ENCODE peak calls at places on chromosomes 1 and 21, in four cellular contexts. S is GM10248, C is neural crest cell, H is H9. B is an unnamed sample.

GRCh38 chr21:31142600-31142999 is 104.3 kb upstream of the KRTAP19-8 start:
- DNase-seq in S (no peak), C (no peak), H (no peak), B (no peak)

GRCh38 chr1:194300340-194300739 is 1113.9 kb upstream of the B3GALT2 start:
- DNase-seq in S (no peak), C (no peak), H (no peak), B (no peak)

GRCh38 chr21:36751383-36751782 is 52.5 kb downstream of the SIM2 start:
- DNase-seq in S (no peak), C (no peak), H (no peak), B (no peak)

GRCh38 chr1:115089443-115090340 is at the start of gene TSPAN2:
- DNase-seq in S (no peak), C (peak; percentile 29), H (peak; percentile 96), B (peak; percentile 63)

GRCh38 chr1:241950390-241950789 is 7.2 kb upstream of the BECN2 start:
- DNase-seq in S (no peak), C (no peak), H (no peak), B (no peak)

GRCh38 chr1:206700445-206701036 is 15.8 kb downstream of the MAPKAPK2 start:
- DNase-seq in S (no peak), C (no peak), H (no peak), B (no peak)

GRCh38 chr1:115706009-115706362 is 62.5 kb downstream of the CASQ2 start:
- DNase-seq in S (no peak), C (no peak), H (no peak), B (no peak)

GRCh38 chr1:151612506-151613274 is 840 bp downstream of the SNX27 start:
- DNase-seq in S (peak; percentile 54), C (peak; percentile 30), H (peak; percentile 46), B (peak; percentile 53)

GRCh38 chr1:51414811-51415210 is 84.4 kb upstream of the TTC39A start:
- DNase-seq in S (no peak), C (no peak), H (no peak), B (no peak)

GRCh38 chr1:35931424-35932157 is 686 bp downstream of the AGO3 start:
- DNase-seq in S (no peak), C (peak; percentile 8), H (no peak), B (peak; percentile 24)

GRCh38 chr1:146016891-146017290 is 4.6 kb downstream of the HJV start:
- DNase-seq in S (no peak), C (no peak), H (no peak), B (no peak)

GRCh38 chr21:44423312-44423821 is 31.9 kb upstream of the LRRC3 start:
- DNase-seq in S (no peak), C (no peak), H (peak; percentile 25), B (no peak)

GRCh38 chr1:192805832-192806323 is 3.0 kb upstream of the RGS2 start:
- DNase-seq in S (peak; percentile 59), C (no peak), H (no peak), B (peak; percentile 64)

GRCh38 chr1:178684542-178685000 is 40.5 kb upstream of the RALGPS2 start:
- DNase-seq in S (peak; percentile 24), C (no peak), H (no peak), B (peak; percentile 30)

GRCh38 chr1:177426533-177426932 is 255.8 kb downstream of the BRINP2 start:
- DNase-seq in S (no peak), C (no peak), H (no peak), B (no peak)

GRCh38 chr1:48093147-48093546 is 96.0 kb upstream of the TRABD2B start:
- DNase-seq in S (no peak), C (no peak), H (peak; percentile 5), B (no peak)

GRCh38 chr21:37006521-37007291 is at the start of gene RIPPLY3:
- DNase-seq in S (peak; percentile 45), C (peak; percentile 23), H (peak; percentile 56), B (peak; percentile 54)

GRCh38 chr1:235739124-235739523 is 89.5 kb upstream of the GNG4 start:
- DNase-seq in S (no peak), C (no peak), H (no peak), B (no peak)

GRCh38 chr1:86596253-86596652 is 49.4 kb downstream of the CLCA4 start:
- DNase-seq in S (no peak), C (no peak), H (no peak), B (no peak)

GRCh38 chr1:39142394-39143060 is 62.0 kb upstream of the MACF1 start:
- DNase-seq in S (no peak), C (no peak), H (peak; percentile 80), B (no peak)

GRCh38 chr1:51063121-51063520 is 38.9 kb upstream of the C1orf185 start:
- DNase-seq in S (no peak), C (no peak), H (no peak), B (no peak)

GRCh38 chr1:31621498-31621820 is 4.0 kb downstream of the HCRTR1 start:
- DNase-seq in S (no peak), C (no peak), H (no peak), B (no peak)

GRCh38 chr1:235326719-235327558 is 1.0 kb downstream of the ARID4B start:
- DNase-seq in S (peak; percentile 42), C (peak; percentile 20), H (peak; percentile 41), B (peak; percentile 48)

GRCh38 chr1:246428542-246429308 is 78.4 kb downstream of the SMYD3 start:
- DNase-seq in S (no peak), C (no peak), H (peak; percentile 43), B (no peak)

GRCh38 chr21:39633043-39633442 is 20.3 kb downstream of the B3GALT5 start:
- DNase-seq in S (no peak), C (no peak), H (no peak), B (no peak)

GRCh38 chr1:3673381-3674099 is 21.2 kb downstream of the TP73 start:
- DNase-seq in S (peak; percentile 50), C (no peak), H (no peak), B (peak; percentile 61)

GRCh38 chr1:38009841-38010180 is 2.7 kb upstream of the UTP11 start:
- DNase-seq in S (no peak), C (no peak), H (no peak), B (no peak)

GRCh38 chr1:59029768-59030167 is 245.9 kb upstream of the JUN start:
- DNase-seq in S (no peak), C (no peak), H (no peak), B (no peak)

GRCh38 chr1:234564035-234565029 is 45.6 kb downstream of the IRF2BP2 start:
- DNase-seq in S (no peak), C (no peak), H (no peak), B (no peak)

GRCh38 chr1:158115126-158115525 is 65.6 kb upstream of the CD1D start:
- DNase-seq in S (peak; percentile 67), C (no peak), H (no peak), B (peak; percentile 67)

GRCh38 chr1:111197598-111198289 is 2.7 kb downstream of the DENND2D start:
- DNase-seq in S (no peak), C (no peak), H (peak; percentile 85), B (peak; percentile 58)

GRCh38 chr1:246827396-246827795 is 103.2 kb downstream of the SCCPDH start:
- DNase-seq in S (no peak), C (no peak), H (no peak), B (no peak)

GRCh38 chr1:225835752-225836151 is 25.8 kb downstream of the EPHX1 start:
- DNase-seq in S (no peak), C (no peak), H (no peak), B (no peak)

GRCh38 chr1:78340006-78340405 is 150.8 kb upstream of the PTGFR start:
- DNase-seq in S (no peak), C (no peak), H (no peak), B (no peak)

GRCh38 chr21:42671778-42672593 is 18.6 kb downstream of the PDE9A start:
- DNase-seq in S (no peak), C (no peak), H (no peak), B (no peak)

DNA sequence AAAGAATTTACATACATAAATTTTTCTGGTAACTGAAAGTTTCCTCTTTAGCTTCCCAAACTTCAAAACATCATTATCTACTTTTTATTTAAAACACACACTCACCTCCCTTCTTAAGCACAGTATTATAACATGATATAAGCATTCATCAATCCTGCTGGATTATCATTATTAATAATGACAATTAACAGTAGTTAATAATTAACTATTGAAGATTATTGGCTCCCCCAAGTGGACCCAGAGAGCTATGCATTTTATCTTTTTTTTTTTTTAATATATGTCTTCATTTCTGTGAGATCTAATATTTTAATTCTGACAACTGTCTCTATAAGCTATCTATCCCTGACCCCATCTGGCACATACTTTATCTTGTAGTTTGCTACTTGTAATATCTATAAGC is 252.1 kb upstream of the CACYBP start:
- DNase-seq in S (no peak), C (no peak), H (no peak), B (no peak)
- TF ChIP-seq CTCF in S (no peak), C (peak; percentile 35), H (no peak), B (peak; percentile 4)

GRCh38 chr1:170044187-170044586 is 30.3 kb downstream of the KIFAP3 start:
- DNase-seq in S (no peak), C (no peak), H (no peak), B (no peak)

GRCh38 chr1:170041423-170042207 is 32.9 kb downstream of the KIFAP3 start:
- DNase-seq in S (no peak), C (no peak), H (no peak), B (no peak)
- TF ChIP-seq CTCF in S (no peak), C (no peak), H (no peak), B (no peak)

GRCh38 chr1:32825181-32825580 is 7.7 kb downstream of the S100PBP start:
- DNase-seq in S (no peak), C (no peak), H (no peak), B (no peak)

GRCh38 chr1:32831878-32832277 is 14.4 kb downstream of the S100PBP start:
- DNase-seq in S (no peak), C (no peak), H (no peak), B (no peak)

GRCh38 chr1:32830092-32830852 is 12.8 kb downstream of the S100PBP start:
- DNase-seq in S (no peak), C (no peak), H (no peak), B (no peak)

DNA sequence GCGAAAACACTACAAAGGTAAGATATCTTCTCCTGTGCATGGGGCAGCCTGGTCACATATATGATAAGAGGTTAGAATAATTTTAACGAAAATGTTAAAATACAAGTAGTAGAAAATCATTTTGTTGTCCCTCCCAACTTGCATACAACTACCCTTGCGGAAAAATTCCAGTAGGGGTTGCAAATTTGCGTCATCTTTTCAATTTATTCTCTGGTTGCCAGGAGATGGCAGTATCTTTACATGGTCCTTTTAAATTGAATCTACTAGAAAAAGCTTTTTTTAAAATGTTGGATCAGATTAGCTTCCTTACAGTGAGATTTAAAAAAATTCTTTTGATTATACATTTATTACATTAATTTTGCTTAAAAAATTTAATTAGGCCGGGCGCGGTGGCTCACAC is 10.9 kb downstream of the S100PBP start:
- DNase-seq in S (no peak), C (no peak), H (no peak), B (no peak)
- TF ChIP-seq CTCF in S (no peak), C (peak; percentile 56), H (peak; percentile 41), B (no peak)

DNA sequence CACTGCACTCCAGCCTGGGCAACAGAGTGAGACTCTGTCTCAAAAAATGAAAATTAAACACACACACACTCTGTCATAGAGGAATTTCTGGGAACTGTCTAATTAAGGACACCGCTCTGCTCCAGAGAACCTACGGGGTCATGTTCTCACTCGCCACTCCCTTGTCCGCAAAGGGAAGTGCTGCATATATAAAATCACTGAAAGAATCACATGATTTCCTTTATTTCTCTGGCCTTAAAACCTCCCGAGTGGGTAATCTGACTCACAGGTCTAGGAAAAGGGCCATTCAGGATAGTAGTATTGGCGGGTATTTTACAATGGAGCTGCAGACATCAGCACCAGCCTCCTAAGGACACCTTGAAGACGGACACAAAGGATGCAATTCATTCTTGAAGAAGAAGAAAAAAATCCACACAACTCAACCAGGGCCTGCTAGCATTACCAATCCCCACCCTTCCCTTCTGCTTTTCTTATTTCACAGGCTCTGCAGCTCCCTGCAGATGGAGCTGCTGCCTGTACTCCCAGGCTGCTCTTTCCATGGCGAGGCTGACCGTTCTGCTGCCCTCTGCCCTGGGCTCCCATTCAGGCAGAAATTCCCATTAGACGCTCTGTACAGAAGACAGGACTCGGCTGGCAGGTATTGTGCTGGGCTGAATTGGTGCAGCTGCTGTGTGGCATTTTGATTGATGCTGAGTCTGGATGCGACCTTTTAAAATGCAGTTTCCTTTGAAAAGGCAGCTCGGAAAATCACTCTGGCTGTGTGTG is 53.3 kb upstream of the FAM89A start:
- DNase-seq in S (no peak), C (peak; percentile 43), H (no peak), B (no peak)
- TF ChIP-seq CTCF in S (no peak), C (no peak), H (peak; percentile 22), B (no peak)